ENCODE peak calls at places on chromosomes 2 and 18, in five cellular contexts. R is OCI-LY7, E is A673, F is pancreas, M is keratinocyte. X is an unnamed sample. For H3K4me1, the result is how much of the 10 kb centered on the place peaks cover.

GRCh38 chr2:230924470-230925341 is at the start of gene GPR55:
- DNase-seq in E (no peak), F (no peak), M (no peak), R (peak), X (no peak)

GRCh38 chr18:48623468-48624220 is 84.8 kb downstream of the CTIF start:
- DNase-seq in F (no peak), M (peak), E (no peak), R (no peak), X (no peak)

GRCh38 chr2:105959357-105959756 is 214.6 kb downstream of the NCK2 start:
- DNase-seq in R (no peak), M (no peak), E (no peak), F (no peak), X (no peak)

GRCh38 chr2:125086313-125087184 is 1061.5 kb downstream of the CNTNAP5 start:
- DNase-seq in R (no peak), E (no peak), F (no peak), M (no peak), X (no peak)

GRCh38 chr2:160956243-160956802 is 203.9 kb upstream of the TANK start:
- DNase-seq in F (no peak), E (no peak), R (no peak), M (no peak), X (no peak)

GRCh38 chr2:114252713-114253112 is 189.7 kb upstream of the DPP10 start:
- DNase-seq in M (no peak), F (no peak), R (no peak), E (no peak), X (no peak)

GRCh38 chr2:9207641-9208301 is 1.2 kb downstream of the ASAP2 start:
- DNase-seq in F (peak), M (no peak), R (no peak), E (peak), X (peak)

GRCh38 chr2:233519787-233520611 is 46.6 kb downstream of the USP40 start:
- DNase-seq in M (no peak), E (no peak), R (peak), F (no peak), X (no peak)

GRCh38 chr2:96306370-96306769 is 1.0 kb upstream of the SNRNP200 start:
- DNase-seq in F (no peak), M (no peak), R (no peak), E (no peak), X (no peak)

GRCh38 chr2:156038021-156038420 is 294.5 kb downstream of the NR4A2 start:
- DNase-seq in M (no peak), F (no peak), E (no peak), R (no peak), X (no peak)

GRCh38 chr2:14751581-14751980 is 119.1 kb downstream of the LRATD1 start:
- DNase-seq in M (peak), F (peak), R (no peak), E (no peak), X (no peak)

GRCh38 chr2:88545118-88545517 is 82.1 kb downstream of the EIF2AK3 start:
- DNase-seq in M (no peak), F (no peak), R (peak), E (peak), X (no peak)

GRCh38 chr2:191350826-191351225 is 105.6 kb downstream of the MYO1B start:
- DNase-seq in F (no peak), R (no peak), M (no peak), E (no peak), X (no peak)

GRCh38 chr2:96485751-96486643 is 19.2 kb downstream of the NEURL3 start:
- DNase-seq in E (peak), R (peak), M (no peak), F (peak), X (peak)

GRCh38 chr2:233867993-233868532 is at the start of gene MSL3B:
- DNase-seq in F (peak), E (peak), M (no peak), R (no peak), X (peak)

GRCh38 chr2:158043181-158043948 is 58.3 kb upstream of the UPP2 start:
- DNase-seq in E (peak), R (no peak), F (no peak), M (no peak), X (no peak)

GRCh38 chr2:88666576-88666975 is 24.9 kb upstream of the RPIA start:
- DNase-seq in E (no peak), M (no peak), F (peak), R (no peak), X (no peak)

GRCh38 chr2:127637725-127638252 is 8.2 kb upstream of the GPR17 start:
- DNase-seq in F (no peak), M (peak), E (peak), R (no peak), X (no peak)

GRCh38 chr2:52054824-52055223 is 1022.9 kb upstream of the NRXN1 start:
- DNase-seq in M (no peak), E (no peak), R (no peak), F (no peak), X (no peak)

GRCh38 chr2:29977284-29977683 is 55.9 kb upstream of the ALK start:
- DNase-seq in F (no peak), E (no peak), R (no peak), M (no peak), X (no peak)

GRCh38 chr18:11411021-11411420 is 198.4 kb upstream of the SLC35G4 start:
- DNase-seq in F (no peak), R (no peak), E (no peak), M (no peak), X (no peak)

GRCh38 chr2:158102446-158102845 is 770 bp downstream of the UPP2 start:
- DNase-seq in M (no peak), E (no peak), R (no peak), F (no peak), X (no peak)

DNA sequence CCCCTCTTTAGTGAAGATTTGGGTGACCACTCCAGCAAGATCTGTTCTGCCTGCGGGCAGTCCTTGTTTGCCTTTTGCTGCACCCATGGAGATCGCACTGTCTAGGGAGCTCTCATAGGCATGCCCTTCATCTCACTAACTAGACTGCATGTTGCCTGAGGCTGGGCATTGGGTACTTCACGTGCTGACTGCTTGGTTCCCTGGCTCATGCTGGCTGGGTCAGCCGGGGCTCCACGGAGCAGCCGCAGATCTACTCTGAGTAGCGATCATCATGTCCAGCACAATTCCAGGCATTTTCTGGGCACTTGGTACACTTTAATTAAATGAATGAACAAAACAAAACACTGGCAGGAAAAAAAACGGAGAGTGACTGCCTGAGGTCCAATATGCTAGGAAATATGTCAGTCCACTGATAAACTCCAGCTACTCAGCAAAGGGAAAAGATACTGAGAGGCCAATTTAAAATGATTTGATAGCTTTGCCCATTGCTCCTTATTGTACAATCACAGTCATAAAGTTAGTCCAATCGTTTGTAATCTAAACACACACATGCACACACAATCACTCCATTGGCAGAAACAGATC is 220.3 kb downstream of the C1D start:
- DNase-seq in E (no peak), R (no peak), M (no peak), F (no peak), X (no peak)
- H3K4me1 ChIP-seq in E (under half), R (under half), M (under half), F (under half), X (under half)

GRCh38 chr2:97935719-97936161 is 60.0 kb downstream of the TMEM131 start:
- DNase-seq in F (no peak), E (peak), R (peak), M (no peak), X (no peak)
- TF ChIP-seq CTCF in F (no peak), E (no peak), R (no peak), M (no peak), X (no peak)

DNA sequence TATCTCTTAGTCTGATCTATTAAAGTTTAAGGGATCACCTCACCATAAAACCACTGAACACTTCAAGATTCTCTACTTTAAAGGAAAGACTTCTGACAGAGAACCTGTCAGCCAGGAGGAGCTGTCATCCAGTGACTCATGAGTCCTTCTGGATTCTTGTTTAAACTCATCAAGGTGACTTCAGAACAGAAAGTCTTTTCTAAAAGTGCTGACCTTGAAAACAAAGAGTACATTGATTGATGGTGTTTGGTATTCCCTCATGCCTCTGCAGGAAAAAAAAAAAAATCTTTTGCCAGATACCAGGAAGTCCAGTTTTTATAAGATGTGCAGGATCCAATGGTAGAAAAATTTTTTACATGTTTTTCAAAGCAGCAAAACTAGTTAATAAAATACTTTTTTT is 12.3 kb downstream of the DSG2 start:
- DNase-seq in M (no peak), R (no peak), E (no peak), F (no peak), X (no peak)
- H3K4me1 ChIP-seq in M (half or more), R (under half), E (under half), F (under half), X (under half)

DNA sequence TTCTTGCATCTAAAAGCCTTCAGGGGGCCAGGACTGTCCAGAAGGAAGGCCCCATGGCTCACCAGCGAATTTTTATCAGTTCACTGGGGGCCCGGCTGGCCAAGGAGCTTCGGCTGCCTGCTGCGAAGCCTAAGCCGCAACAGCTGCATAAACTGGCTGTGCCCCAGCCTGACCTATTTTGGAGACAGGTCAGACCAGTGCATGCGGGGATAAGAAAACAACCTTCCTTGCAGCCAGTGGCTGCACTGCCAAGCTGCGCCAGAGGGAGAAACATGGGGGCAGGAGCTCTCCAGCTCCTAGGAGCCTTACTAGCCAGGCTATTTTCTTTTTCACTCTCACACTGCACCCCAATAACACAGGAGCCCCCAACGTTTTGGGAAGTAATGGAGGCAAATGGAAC is 15.2 kb downstream of the PAX3 start:
- DNase-seq in F (no peak), R (no peak), M (no peak), E (no peak), X (no peak)
- TF ChIP-seq CTCF in F (no peak), R (no peak), M (no peak), E (no peak), X (no peak)

GRCh38 chr2:39537150-39537549 is 100.1 kb upstream of the MAP4K3 start:
- DNase-seq in F (no peak), R (no peak), M (no peak), E (no peak), X (no peak)
- H3K4me1 ChIP-seq in F (under half), R (under half), M (under half), E (under half), X (under half)

GRCh38 chr2:165903406-165903805 is 50.2 kb downstream of the TTC21B start:
- DNase-seq in M (no peak), R (no peak), F (no peak), E (no peak), X (no peak)
- TF ChIP-seq CTCF in M (no peak), R (no peak), F (no peak), E (no peak), X (no peak)

DNA sequence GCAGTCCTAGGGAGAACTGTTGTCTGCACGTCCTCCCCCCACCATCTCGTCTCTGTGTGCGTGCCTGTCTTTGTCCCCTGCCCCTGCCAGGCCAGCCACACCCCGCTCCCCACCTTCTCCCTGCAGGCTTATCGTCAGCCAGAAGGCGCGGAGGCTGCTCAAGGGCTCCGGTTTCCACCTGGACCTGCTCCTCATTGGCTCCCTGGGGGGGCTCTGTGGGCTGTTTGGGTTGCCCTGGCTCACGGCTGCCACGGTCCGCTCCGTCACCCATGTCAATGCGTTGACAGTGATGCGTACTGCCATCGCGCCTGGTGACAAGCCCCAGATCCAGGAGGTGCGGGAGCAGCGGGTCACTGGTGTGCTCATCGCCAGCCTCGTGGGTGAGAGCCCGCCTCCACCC is 11.9 kb downstream of the SLC4A3 start:
- DNase-seq in E (no peak), F (no peak), R (no peak), M (no peak), X (no peak)
- H3K4me1 ChIP-seq in E (under half), F (under half), R (under half), M (under half), X (under half)

GRCh38 chr2:74886811-74887210 is 52.9 kb downstream of the HK2 start:
- DNase-seq in M (no peak), F (no peak), R (no peak), E (no peak), X (no peak)
- TF ChIP-seq CTCF in M (no peak), F (no peak), R (peak), E (no peak), X (no peak)

DNA sequence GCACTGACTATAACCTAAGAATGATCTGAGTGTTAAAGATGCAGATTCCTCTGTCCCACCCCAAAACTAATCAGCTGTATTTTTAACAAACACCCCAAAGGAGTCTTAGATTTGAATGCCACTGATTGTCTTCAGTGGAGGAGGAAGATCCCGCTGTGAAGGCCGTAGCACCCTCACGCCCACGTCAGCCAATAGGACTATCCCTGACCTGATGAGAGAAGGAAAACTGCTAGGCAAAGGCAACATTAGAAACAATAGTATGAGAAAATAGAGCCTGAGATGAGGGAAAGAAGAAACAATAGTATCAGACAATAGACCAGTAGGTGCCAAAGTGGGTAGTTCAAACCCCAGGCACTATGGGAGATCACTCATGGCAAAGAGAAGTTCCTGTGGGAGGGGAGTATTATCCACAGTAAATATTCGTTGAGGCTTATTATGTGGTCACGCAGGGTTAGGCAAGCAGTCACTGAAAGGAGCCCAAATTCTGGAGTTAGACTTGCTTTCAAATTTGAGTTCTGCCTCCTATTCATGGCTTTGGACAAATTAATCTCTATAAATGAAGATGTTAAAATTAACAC is 2.8 kb downstream of the PCBP1 start:
- DNase-seq in R (no peak), E (peak), F (no peak), M (no peak), X (no peak)
- H3K4me1 ChIP-seq in R (half or more), E (under half), F (under half), M (under half), X (under half)

X was measured in lung.